ENCODE peak calls at places on chromosomes 13 and 19, in four cellular contexts. D is NB4, Y is breast epithelium, U is heart right ventricle. K is an unnamed sample.

GRCh38 chr13:79862515-79862914 is 381.6 kb downstream of the NDFIP2 start:
- DNase-seq in D (no peak), Y (no peak), U (no peak), K (no peak)

GRCh38 chr13:67200605-67201004 is 29.5 kb downstream of the PCDH9 start:
- DNase-seq in Y (no peak), U (no peak), D (no peak), K (no peak)

GRCh38 chr13:94656766-94657165 is 55.1 kb downstream of the GPR180 start:
- DNase-seq in Y (no peak), U (no peak), D (no peak), K (no peak)

GRCh38 chr19:45498411-45499195 is at the start of gene PPM1N:
- DNase-seq in D (peak; percentile 27), Y (no peak), U (no peak), K (no peak)

GRCh38 chr19:43738780-43739211 is 16.0 kb downstream of the SMG9 start:
- DNase-seq in D (no peak), Y (no peak), U (no peak), K (no peak)

GRCh38 chr13:113856716-113857065 is 7.2 kb downstream of the GAS6 start:
- DNase-seq in U (no peak), D (no peak), Y (peak; percentile 18), K (no peak)

GRCh38 chr13:70960841-70961443 is 852.7 kb upstream of the KLHL1 start:
- DNase-seq in D (peak; percentile 61), U (no peak), Y (no peak), K (no peak)

GRCh38 chr13:30290812-30291436 is 16.4 kb downstream of the KATNAL1 start:
- DNase-seq in D (no peak), U (no peak), Y (no peak), K (no peak)

GRCh38 chr19:17406039-17406886 is 833 bp upstream of the BST2 start:
- DNase-seq in U (no peak), Y (no peak), D (peak; percentile 89), K (no peak)

GRCh38 chr13:84658881-84659661 is 776.8 kb upstream of the SLITRK1 start:
- DNase-seq in Y (no peak), U (no peak), D (no peak), K (no peak)

GRCh38 chr13:86906458-86906857 is 764.7 kb upstream of the SLITRK5 start:
- DNase-seq in D (no peak), U (no peak), Y (no peak), K (no peak)

GRCh38 chr19:39415111-39416046 is 2.9 kb downstream of the PLEKHG2 start:
- DNase-seq in D (no peak), U (no peak), Y (no peak), K (no peak)
- TF ChIP-seq CTCF in D (no peak), U (no peak), Y (no peak), K (no peak)

GRCh38 chr13:43514326-43514725 is 272.4 kb downstream of the ENOX1 start:
- DNase-seq in U (no peak), Y (no peak), D (no peak), K (no peak)
- H3K4me3 ChIP-seq in U (no peak overlapping the region), Y (no peak overlapping the region), D (no peak overlapping the region), K (no peak overlapping the region)

GRCh38 chr13:38417241-38417640 is 67.6 kb downstream of the UFM1 start:
- DNase-seq in Y (no peak), D (no peak), U (no peak), K (no peak)

GRCh38 chr13:38415233-38415632 is 65.6 kb downstream of the UFM1 start:
- DNase-seq in Y (no peak), D (peak; percentile 2), U (no peak), K (no peak)

GRCh38 chr13:38419312-38419873 is 69.7 kb downstream of the UFM1 start:
- DNase-seq in U (no peak), D (no peak), Y (no peak), K (no peak)

GRCh38 chr13:38418286-38418685 is 68.6 kb downstream of the UFM1 start:
- DNase-seq in U (no peak), Y (no peak), D (no peak), K (no peak)

DNA sequence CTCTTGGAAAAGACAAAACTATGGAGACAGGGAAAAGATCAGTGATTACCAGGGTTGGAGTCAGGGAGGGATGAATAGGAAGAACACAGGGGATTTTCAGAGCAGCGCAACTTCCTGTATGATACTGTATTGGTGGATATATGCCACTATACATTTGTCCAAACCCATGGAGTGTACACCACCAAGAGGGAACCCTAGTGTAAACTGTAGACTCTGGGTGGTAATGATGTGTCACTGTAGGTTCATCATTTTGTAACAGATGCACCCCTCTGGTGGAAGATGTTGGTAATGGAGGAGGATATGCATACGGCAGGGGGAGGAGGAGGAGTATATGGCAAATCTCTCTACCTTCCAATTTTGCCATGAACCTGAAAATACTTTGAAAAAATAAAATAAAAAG is 68.1 kb downstream of the UFM1 start:
- DNase-seq in U (no peak), Y (no peak), D (peak; percentile 33), K (no peak)
- TF ChIP-seq CTCF in U (peak; percentile 35), Y (no peak), D (peak; percentile 33), K (peak; percentile 47)

GRCh38 chr19:18605196-18605545 is 1.4 kb downstream of the CRLF1 start:
- DNase-seq in Y (no peak), U (no peak), D (no peak), K (no peak)

GRCh38 chr19:18606281-18607221 is at the start of gene CRLF1:
- DNase-seq in Y (no peak), U (no peak), D (no peak), K (no peak)

GRCh38 chr19:18603958-18604819 is 2.4 kb downstream of the CRLF1 start:
- DNase-seq in U (no peak), Y (no peak), D (no peak), K (no peak)

GRCh38 chr19:18604820-18605159 is 1.8 kb downstream of the CRLF1 start:
- DNase-seq in U (no peak), D (no peak), Y (no peak), K (no peak)

GRCh38 chr19:18605546-18606280 is 886 bp downstream of the CRLF1 start:
- DNase-seq in D (no peak), U (no peak), Y (no peak), K (no peak)
- H3K4me3 ChIP-seq in D (no peak overlapping the region), U (peak overlapping the region; percentile 35), Y (peak overlapping the region; percentile 59), K (no peak overlapping the region)